ENCODE peak calls at places on chromosomes 16 and 17, in seven cellular contexts. T is H9, O is cardiac muscle cell, I is GM06990, L is tibial artery, J is fibroblast of pulmonary artery, S is astrocyte of the cerebellum. K is an unnamed sample.

GRCh38 chr17:20941872-20942271 is 100.9 kb downstream of the USP22 start:
- DNase-seq in T (no peak), O (no peak), I (no peak), L (no peak), J (no peak), S (no peak), K (no peak)

GRCh38 chr17:28446716-28447395 is 26.6 kb upstream of the SLC13A2 start:
- DNase-seq in T (no peak), O (no peak), I (no peak), L (no peak), J (no peak), S (no peak), K (no peak)

GRCh38 chr16:3149630-3150345 is 15.0 kb downstream of the ZNF213 start:
- DNase-seq in T (peak), O (peak), I (peak), L (peak), J (peak), S (no peak), K (no peak)

GRCh38 chr17:62614142-62614541 is 13.3 kb upstream of the MRC2 start:
- DNase-seq in T (no peak), O (peak), I (no peak), L (no peak), J (peak), S (peak), K (no peak)

GRCh38 chr16:15792563-15792971 is 64.3 kb downstream of the MYH11 start:
- DNase-seq in T (no peak), O (no peak), I (no peak), L (no peak), J (no peak), S (no peak), K (no peak)

GRCh38 chr17:17911003-17911613 is 61.1 kb downstream of the TOM1L2 start:
- DNase-seq in T (no peak), O (no peak), I (no peak), L (no peak), J (no peak), S (no peak), K (no peak)

GRCh38 chr16:74169687-74170522 is 126.7 kb upstream of the PSMD7 start:
- DNase-seq in T (no peak), O (peak), I (no peak), L (no peak), J (peak), S (no peak), K (no peak)

GRCh38 chr16:2468725-2469398 is 2.2 kb upstream of the NTN3 start:
- DNase-seq in T (no peak), O (no peak), I (peak), L (no peak), J (no peak), S (no peak), K (no peak)

GRCh38 chr17:43584666-43585102 is 38.5 kb upstream of the ETV4 start:
- DNase-seq in T (no peak), O (peak), I (no peak), L (no peak), J (peak), S (no peak), K (no peak)

GRCh38 chr17:49442051-49442450 is 27.4 kb upstream of the PHB1 start:
- DNase-seq in T (no peak), O (no peak), I (no peak), L (no peak), J (no peak), S (no peak), K (no peak)

GRCh38 chr17:75683467-75684041 is 16.4 kb downstream of the SAP30BP start:
- DNase-seq in T (no peak), O (peak), I (no peak), L (no peak), J (peak), S (no peak), K (no peak)

GRCh38 chr16:20826039-20826566 is 19.8 kb downstream of the REXO5 start:
- DNase-seq in T (no peak), O (peak), I (no peak), L (no peak), J (peak), S (no peak), K (no peak)

GRCh38 chr17:17935321-17936271 is 36.6 kb downstream of the TOM1L2 start:
- DNase-seq in T (no peak), O (peak), I (no peak), L (peak), J (peak), S (peak), K (no peak)

GRCh38 chr16:25063102-25063501 is 47.9 kb upstream of the ARHGAP17 start:
- DNase-seq in T (no peak), O (no peak), I (no peak), L (no peak), J (no peak), S (no peak), K (no peak)

GRCh38 chr17:74737299-74738050 is 419 bp downstream of the RAB37 start:
- DNase-seq in T (peak), O (peak), I (peak), L (no peak), J (peak), S (no peak), K (no peak)

GRCh38 chr17:44633998-44634397 is 22.3 kb upstream of the MEIOC start:
- DNase-seq in T (no peak), O (no peak), I (no peak), L (no peak), J (no peak), S (no peak), K (no peak)

GRCh38 chr17:44623070-44623725 is 33.1 kb upstream of the MEIOC start:
- DNase-seq in T (no peak), O (no peak), I (no peak), L (no peak), J (no peak), S (peak), K (peak)

GRCh38 chr17:44630703-44631102 is 25.6 kb upstream of the MEIOC start:
- DNase-seq in T (no peak), O (no peak), I (no peak), L (no peak), J (no peak), S (no peak), K (no peak)

GRCh38 chr17:44627513-44627912 is 28.8 kb upstream of the MEIOC start:
- DNase-seq in T (no peak), O (no peak), I (no peak), L (no peak), J (no peak), S (no peak), K (no peak)

GRCh38 chr17:44628234-44629188 is 27.8 kb upstream of the MEIOC start:
- DNase-seq in T (peak), O (peak), I (peak), L (no peak), J (peak), S (no peak), K (peak)
- TF ChIP-seq CTCF in T (no peak), O (no peak), I (no peak), L (no peak), J (no peak), S (no peak), K (peak)

GRCh38 chr17:81831563-81831956 is 1.5 kb downstream of the MCRIP1 start:
- DNase-seq in T (no peak), O (no peak), I (no peak), L (no peak), J (no peak), S (no peak), K (no peak)

GRCh38 chr17:81832608-81833159 is 407 bp downstream of the MCRIP1 start:
- DNase-seq in T (no peak), O (peak), I (no peak), L (no peak), J (no peak), S (no peak), K (no peak)

GRCh38 chr17:81831957-81832607 is 1.0 kb downstream of the MCRIP1 start:
- DNase-seq in T (no peak), O (no peak), I (peak), L (peak), J (no peak), S (no peak), K (no peak)

GRCh38 chr17:81828656-81829055 is 4.4 kb downstream of the MCRIP1 start:
- DNase-seq in T (no peak), O (no peak), I (no peak), L (no peak), J (no peak), S (no peak), K (no peak)

DNA sequence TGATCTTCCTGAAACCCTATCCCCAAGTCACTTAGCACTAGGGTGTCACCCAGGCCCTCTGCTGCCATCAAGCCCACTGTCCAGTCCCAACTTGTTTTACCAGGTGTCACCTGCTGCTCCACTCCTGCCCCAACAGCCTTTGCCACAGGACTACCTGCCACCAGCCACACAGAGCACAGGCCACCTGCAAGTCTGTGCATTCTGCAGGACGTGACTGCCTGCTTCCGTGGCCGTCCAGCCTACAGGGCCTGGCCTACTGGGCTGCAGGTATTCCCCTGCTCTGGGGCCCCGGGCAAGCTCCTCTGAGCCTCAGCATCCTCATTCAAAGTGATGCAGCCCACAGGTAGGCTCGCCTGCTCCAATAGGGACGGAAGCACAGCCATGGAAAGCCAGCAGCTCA is 3.2 kb downstream of the MCRIP1 start:
- DNase-seq in T (no peak), O (no peak), I (no peak), L (no peak), J (no peak), S (no peak), K (no peak)
- TF ChIP-seq CTCF in T (no peak), O (no peak), I (no peak), L (no peak), J (no peak), S (no peak), K (no peak)

GRCh38 chr17:81907219-81908145 is 3.7 kb downstream of the PCYT2 start:
- DNase-seq in T (no peak), O (no peak), I (no peak), L (no peak), J (no peak), S (no peak), K (no peak)
- TF ChIP-seq CTCF in T (peak), O (no peak), I (no peak), L (no peak), J (no peak), S (no peak), K (peak)

GRCh38 chr17:8063761-8064589 is 23.5 kb downstream of the ALOX12B start:
- DNase-seq in T (no peak), O (no peak), I (no peak), L (no peak), J (no peak), S (no peak), K (no peak)
- TF ChIP-seq CTCF in T (no peak), O (no peak), I (no peak), L (no peak), J (no peak), S (no peak), K (no peak)

GRCh38 chr17:40632206-40632605 is 15.4 kb downstream of the SMARCE1 start:
- DNase-seq in T (no peak), O (no peak), I (no peak), L (no peak), J (no peak), S (no peak), K (no peak)
- TF ChIP-seq CTCF in T (no peak), O (no peak), I (no peak), L (no peak), J (no peak), S (no peak), K (no peak)

GRCh38 chr16:19210175-19210924 is 42.3 kb downstream of the SYT17 start:
- DNase-seq in T (no peak), O (no peak), I (peak), L (no peak), J (no peak), S (no peak), K (no peak)
- TF ChIP-seq CTCF in T (no peak), O (no peak), I (peak), L (no peak), J (no peak), S (no peak), K (no peak)

GRCh38 chr17:38747385-38748328 is 479 bp downstream of the PCGF2 start:
- DNase-seq in T (no peak), O (peak), I (no peak), L (no peak), J (no peak), S (no peak), K (no peak)
- TF ChIP-seq CTCF in T (peak), O (no peak), I (no peak), L (no peak), J (no peak), S (peak), K (no peak)

DNA sequence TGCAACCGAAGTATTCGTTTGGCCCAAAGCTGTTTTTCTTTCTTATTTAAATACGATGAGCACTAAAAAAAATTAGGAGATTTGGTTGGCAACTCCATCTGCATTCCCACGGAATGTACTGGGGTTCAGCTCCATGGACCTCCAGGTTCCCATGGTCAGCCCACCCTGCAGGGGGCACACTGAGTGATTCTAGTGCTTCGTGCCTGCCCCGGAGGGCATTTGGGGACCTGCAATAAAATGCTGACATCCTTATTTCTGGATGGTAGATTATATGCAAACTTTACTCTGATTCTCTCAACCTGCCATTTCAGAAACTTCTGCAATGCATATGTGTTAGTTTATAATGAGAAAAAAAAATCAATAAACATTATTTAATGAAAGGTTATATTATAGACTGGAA is 339.4 kb downstream of the XYLT1 start:
- DNase-seq in T (no peak), O (no peak), I (no peak), L (no peak), J (no peak), S (no peak), K (no peak)
- TF ChIP-seq CTCF in T (peak), O (no peak), I (no peak), L (no peak), J (no peak), S (no peak), K (no peak)

DNA sequence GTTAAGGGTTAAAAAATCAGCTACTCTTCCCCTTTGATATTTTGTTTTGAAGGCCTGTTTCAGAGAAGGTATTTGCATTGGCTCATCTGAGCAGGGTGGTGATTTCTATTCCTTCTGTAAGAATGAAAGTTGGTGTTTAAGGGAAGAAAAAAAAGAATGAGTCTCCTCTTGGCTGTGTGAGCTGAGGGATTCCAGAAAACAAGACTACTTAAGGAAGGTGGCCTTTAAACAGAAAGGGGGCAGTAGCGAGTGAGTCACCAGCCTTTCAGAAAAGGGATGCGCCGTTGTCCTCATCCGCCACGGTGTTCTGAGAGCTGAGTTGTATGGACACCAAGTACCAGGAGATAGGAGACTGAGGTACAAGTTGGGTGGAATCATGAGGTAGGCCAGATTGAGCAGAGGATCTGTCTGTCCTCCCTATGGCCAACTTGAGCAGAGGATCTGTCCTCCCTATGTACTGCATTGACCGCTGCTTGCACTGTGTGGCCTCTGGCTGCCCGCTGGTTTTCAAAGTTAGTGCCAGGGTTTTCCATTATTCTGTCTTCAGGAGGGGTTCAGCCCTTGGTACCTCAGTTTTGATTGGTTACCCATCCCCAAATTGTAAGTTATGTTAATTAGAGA is 8.2 kb downstream of the PRKCA start:
- DNase-seq in T (peak), O (no peak), I (no peak), L (no peak), J (no peak), S (no peak), K (no peak)
- TF ChIP-seq CTCF in T (peak), O (peak), I (no peak), L (no peak), J (no peak), S (no peak), K (peak)